ENCODE peak calls at places on chromosomes 5 and 9, in eight cellular contexts. J, O, K, L, E, S, F and B are unnamed samples.

GRCh38 chr9:132669329-132669635 is 501 bp downstream of the DDX31 start:
- DNase-seq in F (no peak), E (no peak), J (no peak), S (no peak), K (no peak), O (no peak), L (no peak), B (no peak)

GRCh38 chr5:150570333-150570732 is 62.4 kb downstream of the NDST1 start:
- DNase-seq in L (no peak), O (no peak), S (no peak), E (no peak), J (no peak), F (no peak), K (no peak), B (no peak)

GRCh38 chr9:995776-996175 is 19.3 kb downstream of the DMRT3 start:
- DNase-seq in F (no peak), L (no peak), K (peak; percentile 27), O (no peak), E (no peak), S (no peak), J (no peak), B (no peak)

GRCh38 chr9:12759767-12760166 is 15.1 kb upstream of the LURAP1L start:
- DNase-seq in K (peak; percentile 20), L (no peak), J (no peak), E (no peak), O (no peak), F (no peak), S (no peak), B (no peak)

GRCh38 chr5:119338326-119338957 is 17.4 kb upstream of the TNFAIP8 start:
- DNase-seq in K (no peak), S (no peak), F (no peak), O (no peak), J (no peak), L (no peak), E (no peak), B (no peak)

GRCh38 chr5:121086671-121087070 is 622.6 kb downstream of the PRR16 start:
- DNase-seq in O (no peak), L (no peak), J (no peak), K (no peak), S (no peak), F (no peak), E (no peak), B (no peak)

GRCh38 chr9:129571298-129572051 is 49.4 kb downstream of the C9orf50 start:
- DNase-seq in S (no peak), E (no peak), K (no peak), J (no peak), O (no peak), L (no peak), F (no peak), B (no peak)

GRCh38 chr5:59317023-59317771 is 576.3 kb downstream of the PDE4D start:
- DNase-seq in F (no peak), E (peak; percentile 48), K (peak; percentile 41), J (no peak), O (peak; percentile 17), S (no peak), L (no peak), B (no peak)